ENCODE peak calls at places on chromosomes 6 and 20, in nine cellular contexts. One of them, this sample, is unnamed.

GRCh38 chr20:57006411-57007170 is 259.9 kb downstream of the BMP7 start:
- DNase-seq in GM23248: peak
- DNase-seq in testis: no peak
- DNase-seq in adrenal gland: no peak
- DNase-seq in body of pancreas: no peak
- DNase-seq in prostate gland: no peak
- DNase-seq in PC-9: peak
- DNase-seq in RWPE1: peak
- DNase-seq in CD4-positive, CD25-positive, alpha-beta regulatory T cell: no peak
- DNase-seq in this sample: no peak

GRCh38 chr20:31837896-31838397 is 7.5 kb downstream of the FOXS1 start:
- DNase-seq in GM23248: peak
- DNase-seq in testis: no peak
- DNase-seq in adrenal gland: peak
- DNase-seq in body of pancreas: no peak
- DNase-seq in prostate gland: no peak
- DNase-seq in PC-9: no peak
- DNase-seq in RWPE1: peak
- DNase-seq in CD4-positive, CD25-positive, alpha-beta regulatory T cell: no peak
- DNase-seq in this sample: no peak

GRCh38 chr6:20448828-20449227 is 47.1 kb downstream of the E2F3 start:
- DNase-seq in GM23248: no peak
- DNase-seq in testis: no peak
- DNase-seq in adrenal gland: no peak
- DNase-seq in body of pancreas: no peak
- DNase-seq in prostate gland: no peak
- DNase-seq in PC-9: no peak
- DNase-seq in RWPE1: no peak
- DNase-seq in CD4-positive, CD25-positive, alpha-beta regulatory T cell: no peak
- DNase-seq in this sample: no peak

GRCh38 chr20:63580796-63581461 is 6.9 kb upstream of the HELZ2 start:
- DNase-seq in GM23248: peak
- DNase-seq in testis: peak
- DNase-seq in adrenal gland: peak
- DNase-seq in body of pancreas: peak
- DNase-seq in prostate gland: peak
- DNase-seq in PC-9: peak
- DNase-seq in RWPE1: peak
- DNase-seq in CD4-positive, CD25-positive, alpha-beta regulatory T cell: peak
- DNase-seq in this sample: no peak

GRCh38 chr6:106101466-106101865 is 15.3 kb downstream of the PRDM1 start:
- DNase-seq in GM23248: no peak
- DNase-seq in testis: no peak
- DNase-seq in adrenal gland: no peak
- DNase-seq in body of pancreas: no peak
- DNase-seq in prostate gland: no peak
- DNase-seq in PC-9: peak
- DNase-seq in RWPE1: no peak
- DNase-seq in CD4-positive, CD25-positive, alpha-beta regulatory T cell: no peak
- DNase-seq in this sample: no peak

GRCh38 chr6:6414946-6415345 is 94.5 kb upstream of the F13A1 start:
- DNase-seq in GM23248: no peak
- DNase-seq in testis: no peak
- DNase-seq in adrenal gland: no peak
- DNase-seq in body of pancreas: no peak
- DNase-seq in prostate gland: no peak
- DNase-seq in PC-9: no peak
- DNase-seq in RWPE1: no peak
- DNase-seq in CD4-positive, CD25-positive, alpha-beta regulatory T cell: no peak
- DNase-seq in this sample: no peak

GRCh38 chr6:159973406-159973805 is 4.5 kb downstream of the IGF2R start:
- DNase-seq in GM23248: no peak
- DNase-seq in testis: no peak
- DNase-seq in adrenal gland: no peak
- DNase-seq in body of pancreas: no peak
- DNase-seq in prostate gland: no peak
- DNase-seq in PC-9: no peak
- DNase-seq in RWPE1: no peak
- DNase-seq in CD4-positive, CD25-positive, alpha-beta regulatory T cell: no peak
- DNase-seq in this sample: no peak

GRCh38 chr20:48760403-48760889 is 67.4 kb downstream of the PREX1 start:
- DNase-seq in GM23248: peak
- DNase-seq in testis: no peak
- DNase-seq in adrenal gland: peak
- DNase-seq in body of pancreas: no peak
- DNase-seq in prostate gland: no peak
- DNase-seq in PC-9: no peak
- DNase-seq in RWPE1: peak
- DNase-seq in CD4-positive, CD25-positive, alpha-beta regulatory T cell: peak
- DNase-seq in this sample: no peak

GRCh38 chr20:7798176-7798575 is 142.1 kb downstream of the HAO1 start:
- DNase-seq in GM23248: peak
- DNase-seq in testis: no peak
- DNase-seq in adrenal gland: no peak
- DNase-seq in body of pancreas: no peak
- DNase-seq in prostate gland: no peak
- DNase-seq in PC-9: no peak
- DNase-seq in RWPE1: no peak
- DNase-seq in CD4-positive, CD25-positive, alpha-beta regulatory T cell: no peak
- DNase-seq in this sample: no peak

GRCh38 chr6:109008061-109008460 is 86.6 kb downstream of the SESN1 start:
- DNase-seq in GM23248: no peak
- DNase-seq in testis: no peak
- DNase-seq in adrenal gland: no peak
- DNase-seq in body of pancreas: no peak
- DNase-seq in prostate gland: no peak
- DNase-seq in PC-9: no peak
- DNase-seq in RWPE1: no peak
- DNase-seq in CD4-positive, CD25-positive, alpha-beta regulatory T cell: no peak
- DNase-seq in this sample: no peak

GRCh38 chr6:166464068-166464410 is 81.3 kb upstream of the MPC1 start:
- DNase-seq in GM23248: no peak
- DNase-seq in testis: no peak
- DNase-seq in adrenal gland: no peak
- DNase-seq in body of pancreas: no peak
- DNase-seq in prostate gland: no peak
- DNase-seq in PC-9: no peak
- DNase-seq in RWPE1: no peak
- DNase-seq in CD4-positive, CD25-positive, alpha-beta regulatory T cell: no peak
- DNase-seq in this sample: no peak
- H3K27ac ChIP-seq in GM23248: no peak
- H3K27ac ChIP-seq in testis: no peak
- H3K27ac ChIP-seq in adrenal gland: no peak
- H3K27ac ChIP-seq in body of pancreas: no peak
- H3K27ac ChIP-seq in prostate gland: no peak
- H3K27ac ChIP-seq in PC-9: no peak
- H3K27ac ChIP-seq in RWPE1: peak
- H3K27ac ChIP-seq in CD4-positive, CD25-positive, alpha-beta regulatory T cell: no peak
- H3K27ac ChIP-seq in this sample: no peak

DNA sequence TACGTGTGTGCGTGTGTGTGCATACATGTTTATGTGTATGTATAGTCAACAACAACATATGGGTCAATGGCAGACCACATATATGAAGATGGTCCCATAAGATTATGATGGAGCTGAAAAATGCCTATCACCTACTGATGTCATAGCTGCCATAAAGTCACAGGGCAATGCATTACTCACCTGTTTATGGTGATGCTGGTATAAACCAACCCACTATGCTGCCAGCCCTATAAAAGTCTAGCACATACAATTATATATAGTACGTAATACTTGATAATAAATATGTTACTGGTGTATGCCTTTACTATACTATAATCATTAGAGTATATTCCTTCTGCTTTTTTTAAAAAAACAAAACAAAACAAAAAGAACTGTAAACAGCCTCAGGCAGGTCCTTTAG is 148.4 kb upstream of the ARID1B start:
- DNase-seq in GM23248: no peak
- DNase-seq in testis: no peak
- DNase-seq in adrenal gland: no peak
- DNase-seq in body of pancreas: no peak
- DNase-seq in prostate gland: no peak
- DNase-seq in PC-9: no peak
- DNase-seq in RWPE1: no peak
- DNase-seq in CD4-positive, CD25-positive, alpha-beta regulatory T cell: no peak
- DNase-seq in this sample: no peak
- H3K27ac ChIP-seq in GM23248: no peak
- H3K27ac ChIP-seq in testis: no peak
- H3K27ac ChIP-seq in adrenal gland: no peak
- H3K27ac ChIP-seq in body of pancreas: no peak
- H3K27ac ChIP-seq in prostate gland: no peak
- H3K27ac ChIP-seq in PC-9: no peak
- H3K27ac ChIP-seq in RWPE1: no peak
- H3K27ac ChIP-seq in CD4-positive, CD25-positive, alpha-beta regulatory T cell: no peak
- H3K27ac ChIP-seq in this sample: no peak

GRCh38 chr6:24718449-24719124 is 367 bp downstream of the C6orf62 start:
- DNase-seq in GM23248: no peak
- DNase-seq in testis: no peak
- DNase-seq in adrenal gland: no peak
- DNase-seq in body of pancreas: no peak
- DNase-seq in prostate gland: no peak
- DNase-seq in PC-9: no peak
- DNase-seq in RWPE1: no peak
- DNase-seq in CD4-positive, CD25-positive, alpha-beta regulatory T cell: no peak
- DNase-seq in this sample: no peak
- H3K27ac ChIP-seq in GM23248: peak
- H3K27ac ChIP-seq in testis: no peak
- H3K27ac ChIP-seq in adrenal gland: peak
- H3K27ac ChIP-seq in body of pancreas: peak
- H3K27ac ChIP-seq in prostate gland: peak
- H3K27ac ChIP-seq in PC-9: peak
- H3K27ac ChIP-seq in RWPE1: no peak
- H3K27ac ChIP-seq in CD4-positive, CD25-positive, alpha-beta regulatory T cell: peak
- H3K27ac ChIP-seq in this sample: peak

DNA sequence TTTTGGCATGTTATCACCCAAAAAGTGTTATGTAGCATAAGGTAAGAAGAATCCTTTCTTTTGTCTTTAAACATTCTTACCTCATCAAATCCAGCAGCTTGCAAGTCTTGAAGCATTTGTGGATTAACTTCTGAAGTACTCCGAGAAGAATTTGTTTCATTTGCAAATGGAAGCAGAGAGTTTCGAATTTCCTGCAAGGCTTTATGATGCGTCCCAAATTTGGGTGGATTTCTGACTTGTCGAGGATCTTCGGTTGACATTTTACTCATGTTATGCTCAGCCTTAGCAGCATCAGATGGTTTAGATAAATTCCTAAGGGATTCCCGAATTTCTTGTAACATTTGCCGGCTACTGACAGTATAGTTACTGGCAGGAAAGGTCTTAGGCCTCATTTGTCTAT is 16.2 kb downstream of the LATS1 start:
- DNase-seq in GM23248: peak
- DNase-seq in testis: no peak
- DNase-seq in adrenal gland: no peak
- DNase-seq in body of pancreas: no peak
- DNase-seq in prostate gland: no peak
- DNase-seq in PC-9: no peak
- DNase-seq in RWPE1: no peak
- DNase-seq in CD4-positive, CD25-positive, alpha-beta regulatory T cell: no peak
- DNase-seq in this sample: no peak
- H3K27ac ChIP-seq in GM23248: peak
- H3K27ac ChIP-seq in testis: no peak
- H3K27ac ChIP-seq in adrenal gland: no peak
- H3K27ac ChIP-seq in body of pancreas: no peak
- H3K27ac ChIP-seq in prostate gland: no peak
- H3K27ac ChIP-seq in PC-9: no peak
- H3K27ac ChIP-seq in RWPE1: no peak
- H3K27ac ChIP-seq in CD4-positive, CD25-positive, alpha-beta regulatory T cell: no peak
- H3K27ac ChIP-seq in this sample: no peak

GRCh38 chr20:25198663-25199363 is 3.3 kb downstream of the ENTPD6 start:
- DNase-seq in GM23248: peak
- DNase-seq in testis: no peak
- DNase-seq in adrenal gland: no peak
- DNase-seq in body of pancreas: no peak
- DNase-seq in prostate gland: no peak
- DNase-seq in PC-9: no peak
- DNase-seq in RWPE1: no peak
- DNase-seq in CD4-positive, CD25-positive, alpha-beta regulatory T cell: no peak
- DNase-seq in this sample: no peak
- H3K27ac ChIP-seq in GM23248: peak
- H3K27ac ChIP-seq in testis: peak
- H3K27ac ChIP-seq in adrenal gland: no peak
- H3K27ac ChIP-seq in body of pancreas: no peak
- H3K27ac ChIP-seq in prostate gland: peak
- H3K27ac ChIP-seq in PC-9: no peak
- H3K27ac ChIP-seq in RWPE1: peak
- H3K27ac ChIP-seq in CD4-positive, CD25-positive, alpha-beta regulatory T cell: no peak
- H3K27ac ChIP-seq in this sample: peak

GRCh38 chr6:129212081-129212480 is 329.1 kb downstream of the LAMA2 start:
- DNase-seq in GM23248: peak
- DNase-seq in testis: no peak
- DNase-seq in adrenal gland: no peak
- DNase-seq in body of pancreas: no peak
- DNase-seq in prostate gland: no peak
- DNase-seq in PC-9: no peak
- DNase-seq in RWPE1: no peak
- DNase-seq in CD4-positive, CD25-positive, alpha-beta regulatory T cell: no peak
- DNase-seq in this sample: no peak

GRCh38 chr6:129210684-129211083 is 327.7 kb downstream of the LAMA2 start:
- DNase-seq in GM23248: no peak
- DNase-seq in testis: no peak
- DNase-seq in adrenal gland: no peak
- DNase-seq in body of pancreas: no peak
- DNase-seq in prostate gland: no peak
- DNase-seq in PC-9: no peak
- DNase-seq in RWPE1: no peak
- DNase-seq in CD4-positive, CD25-positive, alpha-beta regulatory T cell: no peak
- DNase-seq in this sample: no peak

GRCh38 chr6:129211626-129212025 is 328.7 kb downstream of the LAMA2 start:
- DNase-seq in GM23248: peak
- DNase-seq in testis: no peak
- DNase-seq in adrenal gland: no peak
- DNase-seq in body of pancreas: no peak
- DNase-seq in prostate gland: no peak
- DNase-seq in PC-9: no peak
- DNase-seq in RWPE1: no peak
- DNase-seq in CD4-positive, CD25-positive, alpha-beta regulatory T cell: no peak
- DNase-seq in this sample: no peak

GRCh38 chr6:129215246-129215645 is 332.3 kb downstream of the LAMA2 start:
- DNase-seq in GM23248: no peak
- DNase-seq in testis: no peak
- DNase-seq in adrenal gland: no peak
- DNase-seq in body of pancreas: no peak
- DNase-seq in prostate gland: no peak
- DNase-seq in PC-9: no peak
- DNase-seq in RWPE1: no peak
- DNase-seq in CD4-positive, CD25-positive, alpha-beta regulatory T cell: no peak
- DNase-seq in this sample: no peak

GRCh38 chr6:129215916-129216525 is 333.1 kb downstream of the LAMA2 start:
- DNase-seq in GM23248: peak
- DNase-seq in testis: no peak
- DNase-seq in adrenal gland: no peak
- DNase-seq in body of pancreas: no peak
- DNase-seq in prostate gland: no peak
- DNase-seq in PC-9: no peak
- DNase-seq in RWPE1: no peak
- DNase-seq in CD4-positive, CD25-positive, alpha-beta regulatory T cell: no peak
- DNase-seq in this sample: no peak
- H3K27ac ChIP-seq in GM23248: no peak
- H3K27ac ChIP-seq in testis: no peak
- H3K27ac ChIP-seq in adrenal gland: no peak
- H3K27ac ChIP-seq in body of pancreas: no peak
- H3K27ac ChIP-seq in prostate gland: no peak
- H3K27ac ChIP-seq in PC-9: no peak
- H3K27ac ChIP-seq in RWPE1: no peak
- H3K27ac ChIP-seq in CD4-positive, CD25-positive, alpha-beta regulatory T cell: no peak
- H3K27ac ChIP-seq in this sample: no peak

GRCh38 chr6:111842271-111842822 is 30.9 kb downstream of the FYN start:
- DNase-seq in GM23248: no peak
- DNase-seq in testis: no peak
- DNase-seq in adrenal gland: no peak
- DNase-seq in body of pancreas: no peak
- DNase-seq in prostate gland: no peak
- DNase-seq in PC-9: no peak
- DNase-seq in RWPE1: no peak
- DNase-seq in CD4-positive, CD25-positive, alpha-beta regulatory T cell: no peak
- DNase-seq in this sample: no peak
- H3K27ac ChIP-seq in GM23248: no peak
- H3K27ac ChIP-seq in testis: no peak
- H3K27ac ChIP-seq in adrenal gland: no peak
- H3K27ac ChIP-seq in body of pancreas: no peak
- H3K27ac ChIP-seq in prostate gland: no peak
- H3K27ac ChIP-seq in PC-9: no peak
- H3K27ac ChIP-seq in RWPE1: no peak
- H3K27ac ChIP-seq in CD4-positive, CD25-positive, alpha-beta regulatory T cell: peak
- H3K27ac ChIP-seq in this sample: peak

This sample was measured in caudate nucleus.